ENCODE peak calls at places on chromosome 12, in eight cellular contexts. W is mesenchymal stem cell; E is suprapubic skin; Y is IMR-90; I is CD8-positive, alpha-beta memory T cell; V is adrenal gland; D is adipocyte; O is K562. H is an unnamed sample. For H3K27me3, the result is how much of the 10 kb centered on the place peaks cover.

GRCh38 chr12:90987101-90987500 is 17.7 kb downstream of the EPYC start:
- DNase-seq in D (no peak), Y (no peak), E (no peak), V (no peak), I (no peak), O (no peak), W (no peak), H (peak)

GRCh38 chr12:114711689-114712152 is 27.7 kb upstream of the TBX3 start:
- DNase-seq in W (no peak), O (no peak), E (no peak), V (no peak), I (no peak), Y (no peak), D (no peak), H (no peak)

GRCh38 chr12:32399373-32400113 is at the start of gene FGD4:
- DNase-seq in D (peak), Y (peak), V (peak), W (peak), I (peak), O (peak), E (peak), H (peak)

GRCh38 chr12:113735146-113735545 is 231.0 kb downstream of the RBM19 start:
- DNase-seq in V (no peak), I (no peak), W (no peak), D (no peak), O (no peak), Y (no peak), E (no peak), H (no peak)

GRCh38 chr12:113289361-113289760 is 45.5 kb downstream of the SLC8B1 start:
- DNase-seq in O (no peak), E (no peak), I (no peak), D (no peak), V (no peak), Y (peak), W (no peak), H (no peak)

GRCh38 chr12:14833952-14834351 is 9.4 kb downstream of the ART4 start:
- DNase-seq in O (no peak), Y (peak), I (no peak), W (peak), V (peak), D (no peak), E (no peak), H (no peak)

GRCh38 chr12:2912216-2912575 is 21.5 kb downstream of the TULP3 start:
- DNase-seq in W (no peak), E (no peak), O (no peak), D (no peak), V (no peak), I (no peak), Y (no peak), H (no peak)

GRCh38 chr12:3137268-3137761 is 60.1 kb downstream of the TSPAN9 start:
- DNase-seq in O (no peak), I (no peak), E (no peak), V (no peak), W (peak), Y (peak), D (no peak), H (no peak)

GRCh38 chr12:38771871-38772270 is 133.5 kb downstream of the CPNE8 start:
- DNase-seq in D (no peak), O (no peak), Y (no peak), V (no peak), E (no peak), I (no peak), W (peak), H (no peak)

GRCh38 chr12:116373610-116374606 is 96.4 kb upstream of the MED13L start:
- DNase-seq in I (no peak), E (no peak), D (no peak), Y (no peak), V (no peak), O (no peak), W (no peak), H (no peak)

GRCh38 chr12:119835068-119835467 is 42.1 kb downstream of the CIT start:
- DNase-seq in E (no peak), W (peak), D (no peak), I (no peak), O (no peak), Y (peak), V (no peak), H (no peak)

GRCh38 chr12:43599066-43599465 is 47.1 kb upstream of the ADAMTS20 start:
- DNase-seq in D (no peak), I (no peak), W (no peak), V (no peak), Y (no peak), O (no peak), E (no peak), H (no peak)

GRCh38 chr12:123995023-123995422 is 22.0 kb downstream of the ZNF664 start:
- DNase-seq in O (no peak), Y (peak), V (no peak), E (no peak), W (peak), I (no peak), D (no peak), H (peak)

GRCh38 chr12:94799136-94799535 is 148.8 kb upstream of the TMCC3 start:
- DNase-seq in D (no peak), I (no peak), O (no peak), W (no peak), V (no peak), Y (no peak), E (no peak), H (no peak)

GRCh38 chr12:57965766-57966165 is 24.4 kb downstream of the ATP23 start:
- DNase-seq in W (no peak), V (no peak), Y (no peak), E (no peak), O (no peak), D (no peak), I (no peak), H (no peak)

GRCh38 chr12:75389061-75389460 is 1.8 kb upstream of the GLIPR1L2 start:
- DNase-seq in O (no peak), E (no peak), Y (peak), W (peak), D (peak), I (no peak), V (no peak), H (peak)

GRCh38 chr12:51225800-51226199 is 7.9 kb upstream of the POU6F1 start:
- DNase-seq in V (no peak), D (no peak), Y (no peak), O (no peak), E (no peak), I (no peak), W (no peak), H (no peak)

GRCh38 chr12:131273291-131273845 is 319.7 kb downstream of the ADGRD1 start:
- DNase-seq in O (peak), W (no peak), E (no peak), Y (no peak), V (no peak), D (no peak), I (no peak), H (no peak)

DNA sequence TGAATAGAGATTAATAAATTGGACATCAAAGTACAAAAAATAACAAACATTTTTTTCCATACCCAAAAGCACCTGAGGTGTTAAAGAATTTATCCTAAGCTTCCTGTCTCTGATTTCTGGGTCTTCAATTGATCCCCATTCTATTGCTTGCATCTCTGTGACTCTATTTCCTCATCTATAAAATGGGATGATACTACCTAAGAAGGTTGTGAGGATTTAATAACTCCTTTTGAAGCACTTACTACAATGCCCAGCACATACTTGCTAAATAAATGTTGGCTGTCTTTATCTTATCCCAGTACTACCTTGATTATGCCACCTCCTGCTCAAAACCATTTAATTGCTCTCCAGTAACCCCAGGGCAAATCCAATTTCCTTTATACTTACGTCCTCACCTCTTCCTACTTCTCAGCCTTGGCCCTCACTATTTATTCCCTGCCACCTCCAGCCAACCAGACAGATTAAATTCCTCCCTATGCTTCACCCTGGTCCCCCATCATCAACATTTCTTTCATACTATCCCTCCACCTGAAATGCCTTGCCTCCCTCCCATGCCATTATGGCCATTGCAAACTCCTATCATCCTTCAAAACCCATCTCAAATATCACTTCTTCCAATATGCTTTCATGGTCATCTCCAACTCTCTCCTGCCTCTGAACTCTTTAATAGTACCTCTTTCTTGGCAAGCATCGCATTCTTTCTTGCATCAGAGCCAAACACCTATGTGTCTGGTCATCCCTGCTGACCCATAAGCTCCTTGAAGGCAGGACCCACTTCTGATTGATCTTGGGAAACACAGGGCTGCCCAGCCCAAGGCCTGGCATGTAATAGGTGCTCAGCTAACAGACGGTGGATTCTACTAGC is 7.9 kb upstream of the ASIC1 start:
- DNase-seq in I (no peak), E (no peak), W (no peak), Y (no peak), D (no peak), O (no peak), V (no peak), H (no peak)
- H3K27me3 ChIP-seq in I (under half), E (under half), W (under half), Y (half or more), D (under half), O (under half), V (under half), H (under half)

GRCh38 chr12:108166505-108166904 is 37.4 kb downstream of the WSCD2 start:
- DNase-seq in W (no peak), D (no peak), Y (no peak), I (no peak), O (no peak), V (no peak), E (no peak), H (no peak)
- H3K27me3 ChIP-seq in W (under half), D (under half), Y (under half), I (under half), O (under half), V (under half), E (under half), H (under half)

DNA sequence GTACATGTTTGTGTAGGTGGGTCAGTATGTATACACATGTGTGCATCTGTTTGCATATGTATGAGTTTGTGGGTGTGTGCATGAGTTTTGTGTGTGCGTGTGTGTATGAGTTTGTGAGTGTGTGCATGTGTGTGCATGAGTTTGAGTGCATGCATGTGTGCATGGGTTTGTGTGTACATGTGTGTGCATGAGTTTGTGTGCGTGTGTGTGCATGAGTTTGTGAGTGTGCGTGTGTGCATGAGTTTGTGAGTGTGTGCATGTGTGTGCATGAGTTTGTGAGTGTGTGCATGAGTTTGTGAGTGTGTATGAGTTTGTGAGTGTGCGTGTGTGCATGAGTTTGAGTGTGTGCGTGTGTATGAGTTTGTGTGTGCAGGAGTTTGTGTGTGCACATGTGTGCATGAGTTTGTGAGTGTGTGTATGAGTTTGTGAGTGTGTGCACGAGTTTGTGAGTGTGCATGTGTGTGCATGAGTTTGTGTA is 61.5 kb downstream of the FZD10 start:
- DNase-seq in Y (no peak), D (no peak), V (no peak), W (no peak), E (no peak), I (no peak), O (no peak), H (no peak)
- H3K27me3 ChIP-seq in Y (under half), D (under half), V (under half), W (under half), E (under half), I (under half), O (under half), H (under half)

GRCh38 chr12:65826513-65827171 is 2.4 kb downstream of the HMGA2 start:
- DNase-seq in W (peak), Y (peak), V (no peak), I (no peak), E (no peak), O (no peak), D (peak), H (no peak)
- H3K27me3 ChIP-seq in W (under half), Y (under half), V (half or more), I (under half), E (half or more), O (under half), D (under half), H (under half)

DNA sequence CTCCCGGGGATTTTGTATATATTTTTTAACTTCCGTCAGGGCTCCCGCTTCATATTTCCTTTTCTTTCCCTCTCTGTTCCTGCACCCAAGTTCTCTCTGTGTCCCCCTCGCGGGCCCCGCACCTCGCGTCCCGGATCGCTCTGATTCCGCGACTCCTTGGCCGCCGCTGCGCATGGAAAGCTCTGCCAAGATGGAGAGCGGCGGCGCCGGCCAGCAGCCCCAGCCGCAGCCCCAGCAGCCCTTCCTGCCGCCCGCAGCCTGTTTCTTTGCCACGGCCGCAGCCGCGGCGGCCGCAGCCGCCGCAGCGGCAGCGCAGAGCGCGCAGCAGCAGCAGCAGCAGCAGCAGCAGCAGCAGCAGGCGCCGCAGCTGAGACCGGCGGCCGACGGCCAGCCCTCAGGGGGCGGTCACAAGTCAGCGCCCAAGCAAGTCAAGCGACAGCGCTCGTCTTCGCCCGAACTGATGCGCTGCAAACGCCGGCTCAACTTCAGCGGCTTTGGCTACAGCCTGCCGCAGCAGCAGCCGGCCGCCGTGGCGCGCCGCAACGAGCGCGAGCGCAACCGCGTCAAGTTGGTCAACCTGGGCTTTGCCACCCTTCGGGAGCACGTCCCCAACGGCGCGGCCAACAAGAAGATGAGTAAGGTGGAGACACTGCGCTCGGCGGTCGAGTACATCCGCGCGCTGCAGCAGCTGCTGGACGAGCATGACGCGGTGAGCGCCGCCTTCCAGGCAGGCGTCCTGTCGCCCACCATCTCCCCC is 777 bp downstream of the ASCL1 start:
- DNase-seq in Y (peak), E (no peak), O (no peak), I (no peak), V (no peak), W (peak), D (peak), H (peak)
- H3K27me3 ChIP-seq in Y (half or more), E (half or more), O (under half), I (under half), V (half or more), W (half or more), D (half or more), H (half or more)